ENCODE peak calls at places on chromosomes 4 and X, in eight cellular contexts. One of them, this sample, is unnamed.

GRCh38 chr4:144633215-144633614 is 12.7 kb upstream of the HHIP start:
- DNase-seq in suprapubic skin: no peak
- DNase-seq in SK-N-SH: no peak
- DNase-seq in upper lobe of left lung: no peak
- DNase-seq in stomach: no peak
- DNase-seq in breast epithelium: no peak
- DNase-seq in GM12878: no peak
- DNase-seq in HCT116: no peak
- DNase-seq in this sample: no peak

GRCh38 chr4:170089743-170090666 is at the start of gene AADAT:
- DNase-seq in SK-N-SH: peak; percentile 97
- DNase-seq in suprapubic skin: peak; percentile 76
- DNase-seq in stomach: peak; percentile 69
- DNase-seq in HCT116: peak; percentile 73
- DNase-seq in upper lobe of left lung: peak; percentile 82
- DNase-seq in GM12878: no peak
- DNase-seq in breast epithelium: no peak
- DNase-seq in this sample: peak; percentile 83

GRCh38 chrX:10984213-10984612 is 126.9 kb upstream of the HCCS start:
- DNase-seq in suprapubic skin: no peak
- DNase-seq in breast epithelium: no peak
- DNase-seq in GM12878: no peak
- DNase-seq in upper lobe of left lung: no peak
- DNase-seq in stomach: no peak
- DNase-seq in HCT116: no peak
- DNase-seq in SK-N-SH: no peak
- DNase-seq in this sample: no peak

GRCh38 chr4:77001907-77002306 is 52.4 kb downstream of the SEPTIN11 start:
- DNase-seq in HCT116: no peak
- DNase-seq in breast epithelium: no peak
- DNase-seq in suprapubic skin: no peak
- DNase-seq in stomach: no peak
- DNase-seq in upper lobe of left lung: no peak
- DNase-seq in SK-N-SH: no peak
- DNase-seq in GM12878: no peak
- DNase-seq in this sample: no peak

GRCh38 chr4:5232549-5232948 is 181.3 kb downstream of the STK32B start:
- DNase-seq in breast epithelium: no peak
- DNase-seq in SK-N-SH: no peak
- DNase-seq in GM12878: no peak
- DNase-seq in HCT116: no peak
- DNase-seq in upper lobe of left lung: no peak
- DNase-seq in suprapubic skin: no peak
- DNase-seq in stomach: no peak
- DNase-seq in this sample: no peak

GRCh38 chrX:100413231-100413630 is 3.2 kb upstream of the PCDH19 start:
- DNase-seq in suprapubic skin: no peak
- DNase-seq in stomach: peak; percentile 44
- DNase-seq in SK-N-SH: peak; percentile 63
- DNase-seq in upper lobe of left lung: no peak
- DNase-seq in breast epithelium: no peak
- DNase-seq in GM12878: peak; percentile 2
- DNase-seq in HCT116: no peak
- DNase-seq in this sample: no peak

GRCh38 chr4:153223935-153224334 is 19.7 kb downstream of the TRIM2 start:
- DNase-seq in suprapubic skin: no peak
- DNase-seq in HCT116: no peak
- DNase-seq in stomach: no peak
- DNase-seq in breast epithelium: no peak
- DNase-seq in upper lobe of left lung: no peak
- DNase-seq in GM12878: no peak
- DNase-seq in SK-N-SH: no peak
- DNase-seq in this sample: no peak

GRCh38 chrX:150766351-150767044 is 73.3 kb downstream of the MTMR1 start:
- DNase-seq in upper lobe of left lung: no peak
- DNase-seq in breast epithelium: no peak
- DNase-seq in stomach: no peak
- DNase-seq in suprapubic skin: no peak
- DNase-seq in GM12878: no peak
- DNase-seq in HCT116: no peak
- DNase-seq in SK-N-SH: no peak
- DNase-seq in this sample: no peak

GRCh38 chrX:19739683-19740082 is 147.7 kb downstream of the SH3KBP1 start:
- DNase-seq in stomach: peak; percentile 66
- DNase-seq in HCT116: peak; percentile 32
- DNase-seq in upper lobe of left lung: peak; percentile 60
- DNase-seq in GM12878: no peak
- DNase-seq in SK-N-SH: peak; percentile 64
- DNase-seq in breast epithelium: no peak
- DNase-seq in suprapubic skin: peak; percentile 63
- DNase-seq in this sample: peak; percentile 75

GRCh38 chr4:22988526-22988925 is 295.8 kb downstream of the GBA3 start:
- DNase-seq in breast epithelium: no peak
- DNase-seq in stomach: no peak
- DNase-seq in suprapubic skin: no peak
- DNase-seq in HCT116: no peak
- DNase-seq in upper lobe of left lung: no peak
- DNase-seq in GM12878: no peak
- DNase-seq in SK-N-SH: no peak
- DNase-seq in this sample: no peak

GRCh38 chrX:120560405-120560841 is 339 bp downstream of the CUL4B start:
- DNase-seq in GM12878: no peak
- DNase-seq in stomach: peak; percentile 36
- DNase-seq in breast epithelium: peak; percentile 25
- DNase-seq in SK-N-SH: no peak
- DNase-seq in upper lobe of left lung: peak; percentile 26
- DNase-seq in HCT116: no peak
- DNase-seq in suprapubic skin: no peak
- DNase-seq in this sample: peak; percentile 67

GRCh38 chr4:96247096-96247495 is 407.2 kb downstream of the PDHA2 start:
- DNase-seq in stomach: no peak
- DNase-seq in upper lobe of left lung: no peak
- DNase-seq in HCT116: no peak
- DNase-seq in suprapubic skin: no peak
- DNase-seq in breast epithelium: no peak
- DNase-seq in GM12878: no peak
- DNase-seq in SK-N-SH: no peak
- DNase-seq in this sample: no peak

GRCh38 chr4:1206299-1207156 is 34.1 kb upstream of the SPON2 start:
- DNase-seq in GM12878: no peak
- DNase-seq in upper lobe of left lung: peak; percentile 17
- DNase-seq in SK-N-SH: no peak
- DNase-seq in stomach: no peak
- DNase-seq in suprapubic skin: no peak
- DNase-seq in breast epithelium: no peak
- DNase-seq in HCT116: no peak
- DNase-seq in this sample: peak; percentile 61
- H3K4me1 ChIP-seq in GM12878: peaks cover 29% of the 10 kb centered on the region
- H3K4me1 ChIP-seq in upper lobe of left lung: peaks cover 84% of the 10 kb centered on the region
- H3K4me1 ChIP-seq in SK-N-SH: no peaks in the 10 kb centered on the region
- H3K4me1 ChIP-seq in stomach: peaks cover 95% of the 10 kb centered on the region
- H3K4me1 ChIP-seq in suprapubic skin: peaks cover 54% of the 10 kb centered on the region
- H3K4me1 ChIP-seq in breast epithelium: peaks cover 5% of the 10 kb centered on the region
- H3K4me1 ChIP-seq in HCT116: no peaks in the 10 kb centered on the region
- H3K4me1 ChIP-seq in this sample: peaks cover 62% of the 10 kb centered on the region

GRCh38 chr4:38672247-38673071 is 8.5 kb downstream of the KLF3 start:
- DNase-seq in HCT116: no peak
- DNase-seq in upper lobe of left lung: no peak
- DNase-seq in SK-N-SH: peak; percentile 18
- DNase-seq in stomach: no peak
- DNase-seq in suprapubic skin: no peak
- DNase-seq in GM12878: no peak
- DNase-seq in breast epithelium: no peak
- DNase-seq in this sample: no peak
- TF ChIP-seq POLR2AphosphoS5 in HCT116: peak; percentile 15
- TF ChIP-seq POLR2AphosphoS5 in upper lobe of left lung: no peak
- TF ChIP-seq POLR2AphosphoS5 in SK-N-SH: no peak
- TF ChIP-seq POLR2AphosphoS5 in stomach: no peak
- TF ChIP-seq POLR2AphosphoS5 in suprapubic skin: no peak
- TF ChIP-seq POLR2AphosphoS5 in GM12878: no peak
- TF ChIP-seq POLR2AphosphoS5 in breast epithelium: no peak
- TF ChIP-seq POLR2AphosphoS5 in this sample: no peak

GRCh38 chr4:33864290-33864859 is 2379.9 kb downstream of the ARAP2 start:
- DNase-seq in SK-N-SH: no peak
- DNase-seq in stomach: no peak
- DNase-seq in GM12878: no peak
- DNase-seq in breast epithelium: no peak
- DNase-seq in upper lobe of left lung: no peak
- DNase-seq in HCT116: no peak
- DNase-seq in suprapubic skin: no peak
- DNase-seq in this sample: no peak
- H3K9me3 ChIP-seq in SK-N-SH: no peaks in the 10 kb centered on the region
- H3K9me3 ChIP-seq in stomach: no peaks in the 10 kb centered on the region
- H3K9me3 ChIP-seq in GM12878: no peaks in the 10 kb centered on the region
- H3K9me3 ChIP-seq in breast epithelium: peaks cover 7% of the 10 kb centered on the region
- H3K9me3 ChIP-seq in upper lobe of left lung: no peaks in the 10 kb centered on the region
- H3K9me3 ChIP-seq in HCT116: no peaks in the 10 kb centered on the region
- H3K9me3 ChIP-seq in suprapubic skin: no peaks in the 10 kb centered on the region
- H3K9me3 ChIP-seq in this sample: no peaks in the 10 kb centered on the region

DNA sequence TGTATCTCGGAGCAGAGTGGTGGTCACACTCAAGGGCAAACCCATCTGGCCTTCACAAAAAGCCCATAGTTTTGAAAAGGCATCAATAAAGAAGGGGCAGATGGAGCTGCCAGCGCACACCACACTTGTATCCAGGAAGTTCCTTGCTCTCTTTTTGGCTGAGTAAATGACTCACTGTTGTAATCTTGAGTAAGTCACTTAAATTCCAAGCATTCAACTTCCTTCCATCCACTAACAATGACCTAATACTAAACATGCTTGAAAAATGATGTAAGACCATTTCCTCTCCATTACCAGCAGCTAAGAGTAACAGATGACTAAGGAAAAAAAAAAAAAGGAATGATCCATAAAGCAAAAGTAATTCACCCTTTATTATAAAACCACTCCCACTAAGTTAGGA is 32.4 kb upstream of the MYOZ2 start:
- DNase-seq in stomach: no peak
- DNase-seq in HCT116: peak; percentile 85
- DNase-seq in GM12878: no peak
- DNase-seq in breast epithelium: peak; percentile 46
- DNase-seq in suprapubic skin: peak; percentile 73
- DNase-seq in SK-N-SH: no peak
- DNase-seq in upper lobe of left lung: peak; percentile 54
- DNase-seq in this sample: peak; percentile 72
- H3K4me1 ChIP-seq in stomach: peaks cover 24% of the 10 kb centered on the region
- H3K4me1 ChIP-seq in HCT116: peaks cover 23% of the 10 kb centered on the region
- H3K4me1 ChIP-seq in GM12878: no peaks in the 10 kb centered on the region
- H3K4me1 ChIP-seq in breast epithelium: no peaks in the 10 kb centered on the region
- H3K4me1 ChIP-seq in suprapubic skin: peaks cover 55% of the 10 kb centered on the region
- H3K4me1 ChIP-seq in SK-N-SH: peaks cover 44% of the 10 kb centered on the region
- H3K4me1 ChIP-seq in upper lobe of left lung: peaks cover 10% of the 10 kb centered on the region
- H3K4me1 ChIP-seq in this sample: peaks cover 10% of the 10 kb centered on the region

GRCh38 chr4:124432500-124432899 is 280.0 kb downstream of the ANKRD50 start:
- DNase-seq in upper lobe of left lung: no peak
- DNase-seq in GM12878: no peak
- DNase-seq in stomach: no peak
- DNase-seq in SK-N-SH: no peak
- DNase-seq in HCT116: no peak
- DNase-seq in breast epithelium: no peak
- DNase-seq in suprapubic skin: no peak
- DNase-seq in this sample: no peak

GRCh38 chr4:124431663-124432192 is 280.8 kb downstream of the ANKRD50 start:
- DNase-seq in suprapubic skin: no peak
- DNase-seq in stomach: no peak
- DNase-seq in HCT116: no peak
- DNase-seq in upper lobe of left lung: no peak
- DNase-seq in breast epithelium: no peak
- DNase-seq in GM12878: no peak
- DNase-seq in SK-N-SH: no peak
- DNase-seq in this sample: no peak

GRCh38 chr4:124433044-124433443 is 279.5 kb downstream of the ANKRD50 start:
- DNase-seq in breast epithelium: no peak
- DNase-seq in HCT116: no peak
- DNase-seq in suprapubic skin: no peak
- DNase-seq in upper lobe of left lung: no peak
- DNase-seq in GM12878: no peak
- DNase-seq in SK-N-SH: no peak
- DNase-seq in stomach: no peak
- DNase-seq in this sample: no peak

GRCh38 chr4:124435276-124435675 is 277.3 kb downstream of the ANKRD50 start:
- DNase-seq in stomach: no peak
- DNase-seq in suprapubic skin: no peak
- DNase-seq in upper lobe of left lung: no peak
- DNase-seq in HCT116: no peak
- DNase-seq in GM12878: no peak
- DNase-seq in SK-N-SH: no peak
- DNase-seq in breast epithelium: no peak
- DNase-seq in this sample: no peak

DNA sequence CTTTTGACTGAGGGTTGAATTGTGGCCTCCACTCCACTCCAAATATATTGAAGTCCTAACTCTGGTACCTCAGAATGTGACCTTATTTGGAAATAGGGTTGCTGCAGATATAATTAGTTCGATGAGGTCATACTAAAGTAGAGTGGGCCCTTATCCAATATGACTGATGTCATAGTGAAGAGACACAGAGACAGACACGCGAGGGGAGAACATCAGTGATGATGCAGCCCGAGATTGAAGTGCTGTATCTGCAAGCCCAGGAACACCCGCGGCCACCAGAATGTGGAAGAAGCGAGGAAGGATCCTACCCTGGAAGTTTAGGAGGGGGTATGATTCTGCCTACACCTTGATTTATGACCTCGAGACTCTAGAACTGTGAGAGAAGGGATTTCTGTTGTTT is 279.0 kb downstream of the ANKRD50 start:
- DNase-seq in breast epithelium: no peak
- DNase-seq in GM12878: no peak
- DNase-seq in stomach: no peak
- DNase-seq in SK-N-SH: no peak
- DNase-seq in HCT116: no peak
- DNase-seq in suprapubic skin: no peak
- DNase-seq in upper lobe of left lung: no peak
- DNase-seq in this sample: no peak
- TF ChIP-seq POLR2AphosphoS5 in breast epithelium: no peak
- TF ChIP-seq POLR2AphosphoS5 in GM12878: no peak
- TF ChIP-seq POLR2AphosphoS5 in stomach: no peak
- TF ChIP-seq POLR2AphosphoS5 in SK-N-SH: no peak
- TF ChIP-seq POLR2AphosphoS5 in HCT116: no peak
- TF ChIP-seq POLR2AphosphoS5 in suprapubic skin: no peak
- TF ChIP-seq POLR2AphosphoS5 in upper lobe of left lung: no peak
- TF ChIP-seq POLR2AphosphoS5 in this sample: no peak

This sample was measured in sigmoid colon.